ENCODE peak calls at places on chromosomes 6 and 20, in four cellular contexts. T, L, K and X are unnamed samples.

GRCh38 chr6:101276066-101276465 is 117.4 kb upstream of the GRIK2 start:
- DNase-seq in L (no peak), K (no peak), T (no peak), X (no peak)

GRCh38 chr6:43181942-43182860 is at the start of gene CUL9:
- DNase-seq in L (peak; percentile 86), K (peak; percentile 80), T (peak; percentile 72), X (peak; percentile 88)

GRCh38 chr20:52859156-52859887 is 112.8 kb upstream of the TSHZ2 start:
- DNase-seq in T (no peak), L (peak; percentile 55), K (no peak), X (no peak)

GRCh38 chr6:30700340-30700739 is 9.6 kb upstream of the NRM start:
- DNase-seq in K (no peak), L (no peak), T (no peak), X (no peak)

GRCh38 chr20:7301807-7302206 is 534.3 kb downstream of the BMP2 start:
- DNase-seq in T (no peak), L (no peak), K (no peak), X (no peak)

GRCh38 chr6:35280903-35281302 is 16.7 kb upstream of the DEF6 start:
- DNase-seq in L (no peak), K (no peak), T (no peak), X (no peak)

GRCh38 chr6:24818346-24818745 is 19.6 kb upstream of the ARMH2 start:
- DNase-seq in L (no peak), K (no peak), T (no peak), X (no peak)

GRCh38 chr6:12001004-12001705 is 11.0 kb upstream of the HIVEP1 start:
- DNase-seq in L (no peak), T (no peak), K (no peak), X (no peak)

GRCh38 chr6:81938991-81939773 is 186.7 kb upstream of the TENT5A start:
- DNase-seq in T (no peak), K (no peak), L (no peak), X (no peak)

GRCh38 chr20:48822879-48823385 is 4.9 kb downstream of the PREX1 start:
- DNase-seq in T (no peak), K (no peak), L (no peak), X (peak; percentile 26)

GRCh38 chr6:109091314-109092009 is 3.2 kb downstream of the SESN1 start:
- DNase-seq in K (no peak), T (no peak), L (no peak), X (no peak)

GRCh38 chr6:27726620-27727023 is 185.6 kb downstream of the OR2B2 start:
- DNase-seq in L (no peak), K (no peak), T (no peak), X (no peak)

GRCh38 chr6:46160102-46160501 is 10.7 kb downstream of the ENPP5 start:
- DNase-seq in T (no peak), K (no peak), L (no peak), X (no peak)

GRCh38 chr6:133312006-133312405 is 70.8 kb downstream of the EYA4 start:
- DNase-seq in L (no peak), K (no peak), T (no peak), X (no peak)

GRCh38 chr6:69895396-69895795 is 29.0 kb downstream of the COL19A1 start:
- DNase-seq in K (no peak), L (no peak), T (no peak), X (no peak)

GRCh38 chr6:108914235-108915022 is 66.2 kb downstream of the ARMC2 start:
- DNase-seq in T (no peak), K (peak; percentile 22), L (no peak), X (no peak)

GRCh38 chr20:40160151-40160550 is 528.9 kb downstream of the MAFB start:
- DNase-seq in K (no peak), L (peak; percentile 20), T (no peak), X (no peak)